ENCODE peak calls at places on chromosomes 5 and 9, in seven cellular contexts. S is AG04450, O is fibroblast of lung, N is stomach, Q is Panc1, I is neural progenitor cell, P is Peyer's patch. R is an unnamed sample.
A peak's percentile ranks its signal among the peaks of the same experiment; 100 is the strongest.

GRCh38 chr9:7154003-7154619 is 396.3 kb downstream of the KDM4C start:
- DNase-seq in P (no peak), I (no peak), S (no peak), N (no peak), Q (no peak), O (no peak), R (no peak)

GRCh38 chr5:67206381-67207328 is 10.1 kb upstream of the CD180 start:
- DNase-seq in I (no peak), O (peak; percentile 98), Q (peak; percentile 96), S (no peak), P (peak; percentile 91), N (peak; percentile 72), R (peak; percentile 100)

GRCh38 chr9:108813951-108814601 is 41.7 kb downstream of the ACTL7B start:
- DNase-seq in Q (peak; percentile 20), P (no peak), I (peak; percentile 35), O (peak; percentile 37), S (no peak), N (no peak), R (peak; percentile 94)

GRCh38 chr9:125203259-125203658 is 2.9 kb downstream of the RABEPK start:
- DNase-seq in N (no peak), S (no peak), I (no peak), P (no peak), Q (no peak), O (no peak), R (no peak)

GRCh38 chr5:150960791-150961396 is 56.1 kb upstream of the ZNF300 start:
- DNase-seq in N (no peak), S (no peak), I (peak; percentile 32), P (no peak), Q (no peak), O (peak; percentile 2), R (no peak)

GRCh38 chr9:107707419-107707837 is 217.9 kb upstream of the KLF4 start:
- DNase-seq in Q (no peak), I (no peak), O (peak; percentile 94), P (no peak), S (peak; percentile 52), N (no peak), R (peak; percentile 43)

GRCh38 chr5:180021900-180022299 is 49.7 kb downstream of the RNF130 start:
- DNase-seq in Q (no peak), O (no peak), P (no peak), N (no peak), S (no peak), I (no peak), R (no peak)

GRCh38 chr9:5631021-5631420 is 2.1 kb downstream of the RIC1 start:
- DNase-seq in N (no peak), O (peak; percentile 65), I (no peak), S (no peak), Q (no peak), P (no peak), R (no peak)

GRCh38 chr5:14551211-14551610 is 30.4 kb upstream of the OTULINL start:
- DNase-seq in I (no peak), Q (no peak), S (no peak), N (no peak), P (peak; percentile 74), O (no peak), R (no peak)

GRCh38 chr9:106864533-106865143 is 1.7 kb downstream of the ZNF462 start:
- DNase-seq in Q (no peak), N (no peak), P (no peak), S (no peak), I (no peak), O (peak; percentile 62), R (peak; percentile 74)

DNA sequence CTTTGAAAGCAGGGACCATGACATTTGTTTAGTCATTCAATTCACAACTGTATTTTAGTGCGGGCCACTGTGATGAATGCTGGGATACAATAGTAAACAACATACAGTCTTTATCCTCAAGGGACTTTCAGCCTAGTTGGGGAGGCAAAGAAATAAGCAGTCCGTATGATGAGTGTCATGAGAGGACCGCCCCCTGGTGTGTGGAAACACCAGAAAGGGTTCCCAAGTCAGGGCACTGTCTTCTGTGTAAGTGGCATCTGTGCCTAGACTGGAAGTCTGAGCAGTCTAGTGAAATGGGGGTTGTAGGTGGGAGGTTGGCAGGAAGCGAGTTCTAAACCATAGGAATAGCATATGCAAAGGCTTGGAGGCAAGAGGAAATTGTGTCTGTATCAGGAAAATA is 6.8 kb downstream of the C9orf43 start:
- DNase-seq in Q (no peak), P (no peak), O (no peak), I (no peak), S (no peak), N (no peak), R (no peak)
- TF ChIP-seq CTCF in Q (no peak), P (no peak), O (no peak), I (no peak), S (no peak), N (no peak), R (peak; percentile 3)

DNA sequence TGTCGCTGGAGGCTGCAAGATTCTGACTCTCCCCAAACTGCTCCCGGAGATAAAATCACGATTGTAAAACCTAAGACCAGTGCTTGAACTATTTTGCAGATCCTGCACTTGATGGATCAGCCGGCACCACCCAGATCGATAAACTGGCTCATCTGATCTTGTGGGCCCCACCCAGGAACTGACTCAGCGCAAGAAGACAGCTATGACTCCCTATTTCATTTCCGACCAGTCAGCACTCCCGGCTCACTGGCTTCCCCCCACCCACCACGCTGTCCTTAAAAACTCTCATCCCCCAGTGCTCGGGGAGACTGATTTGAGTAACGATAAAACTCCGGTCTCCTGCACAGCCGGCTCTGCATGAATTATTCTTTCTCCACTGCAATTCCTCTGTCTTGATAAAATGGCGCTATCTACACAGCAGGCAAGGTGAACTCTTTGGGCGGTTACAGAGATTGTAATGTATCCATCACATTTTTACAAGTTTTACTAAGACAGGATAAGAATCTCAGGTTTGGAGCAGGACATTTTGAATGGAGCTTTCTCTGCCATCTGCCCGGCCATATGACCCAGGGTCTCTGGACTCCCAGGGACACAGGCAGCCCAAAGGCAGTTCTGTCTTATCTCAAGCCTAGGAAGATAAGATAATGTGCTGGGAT is 10.6 kb upstream of the PPP1R26 start:
- DNase-seq in O (peak; percentile 46), Q (no peak), S (no peak), I (no peak), P (peak; percentile 58), N (no peak), R (peak; percentile 24)
- H3K4me3 ChIP-seq in O (peak overlapping the region; percentile 36), Q (no peak overlapping the region), S (peak overlapping the region; percentile 21), I (no peak overlapping the region), P (peak overlapping the region; percentile 2), N (peak overlapping the region; percentile 9), R (no peak overlapping the region)

GRCh38 chr5:1881273-1881586 is 1.5 kb downstream of the IRX4 start:
- DNase-seq in I (peak; percentile 40), P (no peak), S (no peak), N (no peak), Q (no peak), O (no peak), R (no peak)
- H3K27me3 ChIP-seq in I (peaks cover 100% of the 10 kb centered on the region), P (no peaks in the 10 kb centered on the region), S (peaks cover 78% of the 10 kb centered on the region), N (peaks cover 62% of the 10 kb centered on the region), Q (no peaks in the 10 kb centered on the region), O (peaks cover 84% of the 10 kb centered on the region), R (peaks cover 69% of the 10 kb centered on the region)

DNA sequence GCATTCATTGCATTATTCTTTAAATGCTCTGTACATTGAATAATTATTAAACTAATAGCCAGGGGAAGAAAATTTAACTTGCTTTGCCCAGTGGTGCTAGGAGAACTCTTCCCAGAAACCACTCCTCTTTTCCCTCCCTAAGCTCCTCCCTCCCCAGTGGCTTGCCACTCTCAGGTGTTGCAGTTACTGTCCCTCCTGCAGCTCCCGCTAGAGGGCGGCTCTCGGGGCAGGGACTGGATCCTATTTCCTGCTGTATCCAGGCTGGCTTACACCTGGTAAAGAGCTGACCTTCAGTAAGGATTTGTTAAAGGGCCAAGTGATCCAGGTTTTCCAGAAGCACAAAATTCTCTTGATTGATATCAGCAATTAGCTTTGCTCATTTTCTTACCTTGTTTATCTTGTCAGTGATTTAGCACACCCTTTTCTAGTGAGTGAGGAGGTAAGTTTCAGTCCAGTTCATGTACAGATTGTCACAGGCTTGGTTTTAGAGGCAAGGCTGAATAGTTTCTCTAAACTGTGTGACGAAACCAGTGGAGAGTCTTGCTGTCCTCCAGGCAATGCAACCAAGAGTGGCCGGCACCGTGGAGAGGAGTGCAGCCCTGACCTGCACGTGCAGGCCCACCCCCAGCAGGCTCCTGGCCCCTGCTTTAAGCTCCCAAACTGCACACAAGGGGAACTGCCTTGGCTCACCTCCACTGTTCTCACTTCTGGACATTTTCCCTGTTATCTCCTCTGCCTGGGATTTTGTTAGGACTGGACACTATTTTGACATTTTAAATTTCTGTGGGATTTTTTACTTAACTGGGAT is 423.8 kb downstream of the SPOCK1 start:
- DNase-seq in Q (peak; percentile 54), P (peak; percentile 59), I (peak; percentile 85), O (peak; percentile 39), N (peak; percentile 87), S (no peak), R (peak; percentile 78)
- TF ChIP-seq CTCF in Q (peak; percentile 87), P (no peak), I (peak; percentile 89), O (peak; percentile 38), N (peak; percentile 57), S (peak; percentile 57), R (peak; percentile 92)

DNA sequence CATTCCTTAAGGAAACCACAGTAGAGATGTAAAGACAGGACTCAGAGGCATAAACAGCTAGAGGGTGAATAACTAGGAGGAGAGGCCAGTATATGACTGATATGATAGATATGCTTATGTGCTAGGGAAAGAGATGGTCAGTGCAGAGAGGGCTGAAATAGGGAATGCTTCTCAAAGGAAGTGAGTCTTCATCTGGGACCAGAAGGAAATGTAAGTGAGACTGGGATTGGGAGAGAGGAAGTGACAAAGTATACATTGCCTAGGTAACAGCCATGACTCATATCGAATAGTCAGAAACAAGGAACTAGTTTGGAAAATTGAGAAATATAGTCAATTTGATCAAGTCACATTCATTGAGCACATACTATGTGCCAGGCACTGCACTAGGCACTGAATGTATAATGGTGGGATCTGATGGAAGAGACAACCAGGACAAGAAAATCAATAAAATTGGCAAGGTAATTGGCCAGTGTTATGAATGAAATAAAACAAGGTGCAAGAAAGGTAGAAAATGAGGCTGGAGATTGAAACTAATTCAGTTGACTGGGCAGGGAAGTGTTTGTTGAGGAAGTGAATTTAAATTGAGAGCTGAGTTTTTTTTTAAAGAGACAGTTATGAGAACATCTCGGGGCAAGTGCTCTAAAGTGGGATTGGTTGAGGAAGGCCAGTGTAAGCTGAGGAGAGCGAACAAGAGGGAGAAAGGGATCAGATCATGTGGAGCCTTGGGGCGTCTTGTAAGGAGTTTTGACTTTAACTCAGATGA is 4.3 kb downstream of the ERAP2 start:
- DNase-seq in P (no peak), S (peak; percentile 20), Q (no peak), I (no peak), N (no peak), O (peak; percentile 75), R (peak; percentile 96)
- H3K4me3 ChIP-seq in P (no peak overlapping the region), S (no peak overlapping the region), Q (no peak overlapping the region), I (no peak overlapping the region), N (peak overlapping the region; percentile 20), O (no peak overlapping the region), R (no peak overlapping the region)

DNA sequence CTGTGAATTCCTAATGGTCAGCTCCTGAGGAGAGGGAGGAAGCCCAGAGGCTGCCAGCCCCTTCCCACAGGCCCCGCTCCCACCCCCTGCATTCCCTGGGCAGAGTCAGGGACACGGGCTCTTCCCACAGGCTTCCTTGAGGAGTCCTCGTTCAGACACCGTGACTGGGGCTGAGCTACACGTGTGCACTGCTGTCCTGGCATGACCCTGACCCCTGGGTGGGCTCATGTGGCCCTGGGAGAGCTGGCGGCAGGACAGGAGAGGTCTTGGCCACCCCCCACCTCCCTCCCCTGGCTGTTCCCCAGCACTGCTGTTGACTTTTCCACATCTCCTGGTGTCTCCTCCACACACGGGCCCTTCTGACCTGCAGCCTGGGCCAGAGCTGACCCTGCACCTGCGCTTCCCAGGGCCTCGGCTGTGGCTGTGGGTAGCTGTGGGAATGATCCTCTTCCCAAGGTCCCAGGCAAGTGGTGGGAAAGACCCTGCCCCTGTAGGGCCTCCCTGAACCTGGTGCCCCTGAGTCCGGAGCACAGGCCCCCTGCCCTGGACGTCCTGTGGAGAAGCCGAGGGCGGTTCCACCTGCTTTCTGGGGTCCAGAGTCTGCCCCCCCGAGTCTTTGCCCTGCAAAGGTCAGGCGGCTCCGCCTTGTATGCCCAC is 56.5 kb upstream of the NKD2 start:
- DNase-seq in P (no peak), O (no peak), S (no peak), Q (no peak), I (no peak), N (no peak), R (no peak)
- H3K27me3 ChIP-seq in P (no peaks in the 10 kb centered on the region), O (peaks cover 33% of the 10 kb centered on the region), S (peaks cover 79% of the 10 kb centered on the region), Q (no peaks in the 10 kb centered on the region), I (no peaks in the 10 kb centered on the region), N (no peaks in the 10 kb centered on the region), R (peaks cover 10% of the 10 kb centered on the region)

R was measured in bronchial epithelial cell.